ENCODE peak calls at places on chromosome 21, in seven cellular contexts. M is osteocyte, E is fibroblast of lung, V is gastrocnemius medialis, O is activated B cell treated with CpG ODN at 0.5 μM for 24 hours, Z is thoracic aorta, K is hepatocyte. R is an unnamed sample.

GRCh38 chr21:33866851-33867250 is 48.8 kb downstream of the ATP5PO start:
- DNase-seq in M (no peak), O (no peak), V (no peak), E (peak), K (no peak), Z (no peak), R (no peak)

GRCh38 chr21:26513212-26513611 is 59.9 kb downstream of the CYYR1 start:
- DNase-seq in E (peak), V (no peak), M (no peak), Z (no peak), K (no peak), O (no peak), R (no peak)

GRCh38 chr21:18249542-18250152 is 5.0 kb downstream of the CHODL start:
- DNase-seq in E (no peak), Z (no peak), O (no peak), M (no peak), V (no peak), K (no peak), R (no peak)

GRCh38 chr21:33244781-33245105 is 15.0 kb downstream of the IFNAR2 start:
- DNase-seq in M (no peak), V (no peak), O (no peak), Z (no peak), K (no peak), E (no peak), R (no peak)

GRCh38 chr21:37659874-37660273 is 256.4 kb downstream of the KCNJ6 start:
- DNase-seq in O (no peak), E (no peak), K (no peak), M (no peak), Z (no peak), V (no peak), R (no peak)

GRCh38 chr21:37208741-37209225 is 58.4 kb downstream of the VPS26C start:
- DNase-seq in Z (no peak), M (peak), V (peak), E (no peak), O (peak), K (no peak), R (no peak)

GRCh38 chr21:36747815-36748381 is 49.0 kb downstream of the SIM2 start:
- DNase-seq in Z (no peak), M (peak), E (peak), V (no peak), O (no peak), K (peak), R (peak)

GRCh38 chr21:32135401-32136363 is 143.2 kb downstream of the MIS18A start:
- DNase-seq in Z (peak), O (no peak), V (no peak), K (no peak), E (peak), M (no peak), R (no peak)

GRCh38 chr21:27047331-27048314 is 80.7 kb upstream of the ADAMTS5 start:
- DNase-seq in M (no peak), V (no peak), Z (no peak), E (peak), K (peak), O (no peak), R (no peak)

GRCh38 chr21:16192900-16193299 is 463.1 kb downstream of the USP25 start:
- DNase-seq in Z (no peak), O (no peak), E (peak), V (no peak), K (peak), M (no peak), R (no peak)

GRCh38 chr21:26850116-26850643 is 5.0 kb upstream of the ADAMTS1 start:
- DNase-seq in Z (no peak), V (no peak), M (no peak), O (no peak), K (peak), E (peak), R (no peak)

GRCh38 chr21:34510148-34511142 is 1.6 kb downstream of the KCNE1 start:
- DNase-seq in E (peak), K (peak), O (no peak), M (no peak), V (no peak), Z (peak), R (peak)

GRCh38 chr21:28688381-28688780 is 304.3 kb downstream of the LTN1 start:
- DNase-seq in Z (no peak), E (no peak), O (no peak), K (no peak), M (no peak), V (no peak), R (no peak)

GRCh38 chr21:27219068-27219467 is 252.2 kb upstream of the ADAMTS5 start:
- DNase-seq in Z (no peak), K (no peak), M (no peak), E (peak), V (no peak), O (no peak), R (no peak)

GRCh38 chr21:37118187-37118826 is 45.3 kb downstream of the TTC3 start:
- DNase-seq in E (no peak), V (no peak), O (no peak), K (no peak), M (no peak), Z (no peak), R (no peak)

GRCh38 chr21:17514124-17514481 is 1.3 kb downstream of the CXADR start:
- DNase-seq in E (peak), K (peak), O (no peak), M (no peak), Z (no peak), V (no peak), R (no peak)

GRCh38 chr21:25459365-25459764 is 147.9 kb downstream of the MRPL39 start:
- DNase-seq in Z (no peak), E (no peak), O (no peak), K (no peak), V (no peak), M (no peak), R (no peak)

GRCh38 chr21:34545079-34545884 is 33.3 kb upstream of the KCNE1 start:
- DNase-seq in O (peak), E (peak), V (no peak), K (peak), Z (no peak), M (no peak), R (no peak)

GRCh38 chr21:26159869-26160268 is 10.7 kb downstream of the APP start:
- DNase-seq in O (no peak), M (no peak), V (no peak), K (no peak), E (peak), Z (no peak), R (no peak)

GRCh38 chr21:31425158-31425557 is 81.1 kb upstream of the TIAM1 start:
- DNase-seq in K (no peak), O (no peak), V (no peak), Z (no peak), E (no peak), M (no peak), R (no peak)

GRCh38 chr21:34132202-34132601 is 58.8 kb downstream of the MRPS6 start:
- DNase-seq in K (no peak), M (peak), O (no peak), E (no peak), Z (no peak), V (no peak), R (no peak)

GRCh38 chr21:32994305-32994704 is 31.4 kb upstream of the OLIG2 start:
- DNase-seq in O (no peak), E (peak), M (no peak), Z (no peak), K (peak), V (no peak), R (no peak)

GRCh38 chr21:32356874-32357395 is 35.9 kb downstream of the URB1 start:
- DNase-seq in O (no peak), M (no peak), E (no peak), V (no peak), Z (no peak), K (no peak), R (no peak)

GRCh38 chr21:17451364-17451869 is 61.4 kb upstream of the CXADR start:
- DNase-seq in K (no peak), V (no peak), O (no peak), Z (no peak), M (no peak), E (peak), R (no peak)

GRCh38 chr21:8989883-8990325 is 1531.5 kb upstream of the TPTE start:
- DNase-seq in O (no peak), V (no peak), K (no peak), Z (no peak), E (peak), M (no peak), R (peak)

GRCh38 chr21:26801524-26801923 is 43.7 kb downstream of the ADAMTS1 start:
- DNase-seq in K (peak), Z (no peak), E (peak), V (no peak), M (no peak), O (no peak), R (no peak)

GRCh38 chr21:34524671-34525601 is 12.9 kb upstream of the KCNE1 start:
- DNase-seq in V (no peak), O (no peak), M (no peak), K (peak), Z (no peak), E (peak), R (no peak)

GRCh38 chr21:33268736-33269441 is 2.7 kb downstream of the IL10RB start:
- DNase-seq in E (no peak), M (no peak), K (peak), Z (no peak), O (peak), V (no peak), R (no peak)

GRCh38 chr21:17387030-17387617 is 125.7 kb upstream of the CXADR start:
- DNase-seq in M (no peak), V (no peak), O (no peak), E (peak), K (peak), Z (no peak), R (no peak)

GRCh38 chr21:26100573-26100972 is 70.0 kb downstream of the APP start:
- DNase-seq in M (no peak), O (no peak), E (no peak), V (no peak), K (no peak), Z (no peak), R (no peak)

GRCh38 chr21:16302851-16303282 is 573.1 kb downstream of the USP25 start:
- DNase-seq in V (peak), M (no peak), O (no peak), Z (no peak), K (peak), E (peak), R (no peak)

GRCh38 chr21:37276377-37276776 is 9.2 kb upstream of the VPS26C start:
- DNase-seq in O (no peak), Z (no peak), V (no peak), E (no peak), M (no peak), K (no peak), R (no peak)

GRCh38 chr21:17139696-17140095 is 373.1 kb upstream of the CXADR start:
- DNase-seq in E (no peak), Z (no peak), K (no peak), M (no peak), V (no peak), O (no peak), R (no peak)

GRCh38 chr21:29299046-29299905 is 554 bp downstream of the BACH1 start:
- DNase-seq in V (peak), K (peak), Z (peak), M (no peak), O (peak), E (peak), R (peak)

GRCh38 chr21:30194701-30195299 is 21.1 kb downstream of the CLDN8 start:
- DNase-seq in V (no peak), E (no peak), O (no peak), K (peak), Z (no peak), M (no peak), R (no peak)

GRCh38 chr21:32499249-32500055 is 85.9 kb downstream of the TCP10L start:
- DNase-seq in E (peak), M (no peak), K (peak), V (no peak), O (no peak), Z (no peak), R (no peak)

GRCh38 chr21:25564349-25564948 is 42.8 kb downstream of the MRPL39 start:
- DNase-seq in E (no peak), M (no peak), Z (no peak), V (no peak), O (no peak), K (no peak), R (no peak)

GRCh38 chr21:32712043-32712442 is 15.8 kb downstream of the SYNJ1 start:
- DNase-seq in M (no peak), V (no peak), E (peak), O (peak), K (no peak), Z (no peak), R (no peak)

GRCh38 chr21:21690068-21690665 is 692.0 kb downstream of the NCAM2 start:
- DNase-seq in E (no peak), K (no peak), O (no peak), Z (no peak), V (no peak), M (no peak), R (no peak)

GRCh38 chr21:21688877-21689276 is 690.7 kb downstream of the NCAM2 start:
- DNase-seq in K (peak), E (peak), Z (no peak), O (no peak), M (no peak), V (no peak), R (peak)
- TF ChIP-seq CTCF in K (peak), E (peak), Z (no peak), O (no peak), M (peak), V (no peak), R (no peak)

DNA sequence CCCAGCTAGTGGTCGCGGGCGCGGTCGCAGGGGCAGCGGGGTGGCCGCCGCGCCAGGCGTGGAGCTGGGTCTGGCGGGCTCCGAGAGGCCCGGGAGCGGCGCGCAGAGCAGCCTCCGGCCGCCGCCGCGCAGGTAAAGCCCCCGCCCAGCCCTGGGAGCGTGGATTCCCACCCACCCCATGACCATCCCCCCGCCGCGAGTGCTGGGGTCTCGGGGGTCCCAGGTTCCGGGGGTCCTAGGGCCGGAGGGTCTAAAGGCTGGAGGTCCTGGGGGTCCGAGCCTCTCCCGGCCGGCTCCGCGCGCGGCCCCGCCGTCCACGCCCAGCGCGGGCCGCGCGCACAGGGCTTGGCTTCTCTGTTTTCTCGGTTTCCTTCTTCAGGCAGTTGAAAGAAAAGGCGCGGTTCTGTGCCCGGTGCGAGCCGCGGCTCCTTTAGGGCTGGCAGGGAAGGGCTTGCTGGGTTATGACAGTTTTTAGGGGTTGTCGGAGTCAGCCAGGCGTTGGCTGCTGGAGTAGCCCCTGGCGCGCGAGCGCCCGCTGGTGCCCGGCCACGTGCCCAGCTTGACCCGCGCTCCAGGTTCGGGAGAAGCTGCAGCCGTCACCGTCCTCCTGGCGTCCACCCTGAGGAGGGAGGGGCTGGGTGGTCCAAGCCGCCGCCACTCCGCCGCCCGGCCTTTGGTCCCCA is 355 bp downstream of the LRRC3 start:
- DNase-seq in M (no peak), V (no peak), K (peak), Z (no peak), O (no peak), E (peak), R (no peak)
- TF ChIP-seq CTCF in M (no peak), V (no peak), K (peak), Z (no peak), O (no peak), E (peak), R (no peak)

GRCh38 chr21:35699360-35699759 is 361.0 kb downstream of the SETD4 start:
- DNase-seq in O (no peak), E (no peak), M (no peak), K (no peak), Z (no peak), V (no peak), R (no peak)

GRCh38 chr21:35697321-35697808 is 363.0 kb downstream of the SETD4 start:
- DNase-seq in O (no peak), K (peak), M (no peak), V (peak), E (peak), Z (no peak), R (no peak)

DNA sequence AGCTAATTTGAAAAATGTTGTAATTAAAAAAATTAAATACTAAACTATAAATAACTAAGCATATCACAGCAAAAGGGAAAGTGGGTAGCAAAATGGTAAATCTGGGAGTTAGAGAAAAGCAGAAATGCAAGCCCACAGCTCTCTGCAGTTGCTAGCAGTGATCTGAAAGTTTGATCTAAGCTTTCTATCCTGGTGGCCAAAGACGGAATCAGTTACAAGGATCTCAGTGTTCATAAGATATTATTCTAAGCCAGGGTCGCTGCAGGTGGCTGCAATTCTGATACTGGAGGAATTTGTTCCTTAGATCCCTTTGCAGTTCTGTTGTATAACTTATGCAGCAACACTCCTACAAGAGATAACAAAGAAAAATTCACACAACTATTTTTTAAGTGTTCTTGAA is 363.7 kb downstream of the SETD4 start:
- DNase-seq in K (no peak), E (no peak), O (no peak), M (no peak), Z (no peak), V (no peak), R (no peak)
- TF ChIP-seq CTCF in K (no peak), E (peak), O (no peak), M (no peak), Z (no peak), V (no peak), R (no peak)

GRCh38 chr21:21101911-21102310 is 103.7 kb downstream of the NCAM2 start:
- DNase-seq in M (no peak), V (no peak), O (no peak), E (peak), K (peak), Z (no peak), R (no peak)
- TF ChIP-seq CTCF in M (peak), V (no peak), O (no peak), E (peak), K (peak), Z (no peak), R (peak)

DNA sequence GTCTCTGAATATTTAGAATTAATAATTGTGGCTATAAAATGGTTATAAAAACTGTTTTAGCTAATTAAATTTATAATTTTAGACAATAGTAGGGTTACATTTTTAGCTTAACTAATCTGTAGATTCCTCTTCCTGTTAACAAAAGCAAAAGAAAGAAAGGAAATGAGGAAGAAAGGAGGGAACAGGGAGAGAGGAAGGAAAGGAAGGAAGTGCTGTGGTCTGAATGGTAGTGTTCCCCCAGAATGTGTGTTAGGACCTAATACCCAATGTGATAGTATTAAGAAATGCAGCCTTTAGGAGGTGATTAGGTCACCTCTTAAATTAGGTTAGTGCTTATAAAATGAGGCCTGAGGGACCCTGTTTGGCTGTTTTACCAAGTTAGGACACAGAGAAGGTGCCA is 136.9 kb upstream of the SAMSN1 start:
- DNase-seq in M (no peak), K (no peak), Z (no peak), E (no peak), V (no peak), O (no peak), R (no peak)
- TF ChIP-seq CTCF in M (no peak), K (no peak), Z (no peak), E (no peak), V (no peak), O (no peak), R (no peak)

GRCh38 chr21:41744028-41744940 is 22.6 kb downstream of the RIPK4 start:
- DNase-seq in O (no peak), M (no peak), E (no peak), K (no peak), V (no peak), Z (no peak), R (no peak)

GRCh38 chr21:41747943-41748738 is 18.7 kb downstream of the RIPK4 start:
- DNase-seq in O (no peak), E (no peak), M (no peak), Z (no peak), K (no peak), V (no peak), R (no peak)

GRCh38 chr21:41746744-41747006 is 20.2 kb downstream of the RIPK4 start:
- DNase-seq in O (no peak), V (no peak), K (no peak), Z (no peak), E (no peak), M (no peak), R (no peak)

GRCh38 chr21:41745026-41745820 is 21.6 kb downstream of the RIPK4 start:
- DNase-seq in M (no peak), O (no peak), V (no peak), Z (no peak), K (no peak), E (no peak), R (no peak)

GRCh38 chr21:41745971-41746743 is 20.7 kb downstream of the RIPK4 start:
- DNase-seq in Z (no peak), K (no peak), E (no peak), O (no peak), M (no peak), V (no peak), R (no peak)
- TF ChIP-seq CTCF in Z (no peak), K (no peak), E (no peak), O (no peak), M (no peak), V (no peak), R (no peak)

DNA sequence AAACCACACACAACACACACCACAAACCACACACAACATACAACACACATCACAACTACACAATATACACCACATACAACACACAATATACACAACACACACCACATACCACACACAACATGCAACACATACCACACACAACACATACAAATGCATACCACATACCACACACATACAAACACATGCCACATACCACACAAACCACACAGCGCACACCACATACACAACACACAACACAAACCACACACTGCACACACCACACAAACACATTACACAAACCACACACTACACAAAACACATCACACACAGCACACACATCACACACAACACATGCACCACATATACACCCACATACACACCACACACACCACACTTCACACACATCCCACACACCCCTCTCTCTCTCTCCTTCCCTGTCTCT is 108.4 kb downstream of the ETS2 start:
- DNase-seq in E (no peak), M (no peak), V (no peak), O (no peak), K (no peak), Z (no peak), R (no peak)
- TF ChIP-seq CTCF in E (no peak), M (no peak), V (no peak), O (no peak), K (no peak), Z (no peak), R (no peak)

R was measured in glutamatergic neuron.